ENCODE peak calls at places on chromosomes 1 and 21, in nine cellular contexts. Y, X, A, L, N, T, O, P and I are unnamed samples.

GRCh38 chr1:167934407-167935251 is 1.9 kb upstream of the DCAF6 start:
- DNase-seq in Y (no peak), X (no peak), A (peak; percentile 48), L (peak; percentile 42), N (no peak), T (no peak), O (no peak), P (no peak), I (peak; percentile 60)

GRCh38 chr1:103106426-103107321 is 1.6 kb downstream of the COL11A1 start:
- DNase-seq in Y (peak; percentile 29), X (peak; percentile 40), A (peak; percentile 57), L (peak; percentile 63), N (peak; percentile 38), T (peak; percentile 34), O (no peak), P (peak; percentile 54), I (peak; percentile 49)

GRCh38 chr1:156931553-156931952 is 11.1 kb downstream of the LRRC71 start:
- DNase-seq in Y (no peak), X (no peak), A (no peak), L (no peak), N (no peak), T (no peak), O (no peak), P (no peak), I (no peak)

GRCh38 chr1:938088-938683 is 14.5 kb downstream of the SAMD11 start:
- DNase-seq in Y (peak; percentile 50), X (no peak), A (peak; percentile 24), L (peak; percentile 32), N (peak; percentile 58), T (peak; percentile 63), O (peak; percentile 71), P (no peak), I (peak; percentile 66)

GRCh38 chr1:213399695-213400094 is 348.7 kb downstream of the RPS6KC1 start:
- DNase-seq in Y (no peak), X (no peak), A (no peak), L (no peak), N (no peak), T (no peak), O (no peak), P (no peak), I (no peak)

GRCh38 chr1:77545970-77546369 is 136.5 kb downstream of the ZZZ3 start:
- DNase-seq in Y (no peak), X (no peak), A (peak; percentile 56), L (peak; percentile 40), N (no peak), T (no peak), O (no peak), P (no peak), I (no peak)

GRCh38 chr1:225343618-225344017 is 84.2 kb downstream of the LBR start:
- DNase-seq in Y (no peak), X (no peak), A (peak; percentile 32), L (peak; percentile 39), N (no peak), T (no peak), O (no peak), P (no peak), I (peak; percentile 54)

GRCh38 chr1:234608026-234608719 is 1.8 kb downstream of the IRF2BP2 start:
- DNase-seq in Y (peak; percentile 82), X (peak; percentile 56), A (peak; percentile 93), L (peak; percentile 95), N (peak; percentile 43), T (peak; percentile 74), O (peak; percentile 76), P (peak; percentile 54), I (peak; percentile 99)

GRCh38 chr21:31110430-31110829 is 72.2 kb upstream of the KRTAP19-8 start:
- DNase-seq in Y (no peak), X (no peak), A (no peak), L (no peak), N (no peak), T (no peak), O (no peak), P (no peak), I (no peak)

GRCh38 chr1:77762072-77762476 is 2.4 kb upstream of the USP33 start:
- DNase-seq in Y (no peak), X (no peak), A (peak; percentile 68), L (peak; percentile 77), N (no peak), T (no peak), O (no peak), P (no peak), I (peak; percentile 87)

GRCh38 chr21:46124926-46125845 is 27.3 kb downstream of the COL6A2 start:
- DNase-seq in Y (peak; percentile 8), X (peak; percentile 5), A (no peak), L (no peak), N (peak; percentile 3), T (no peak), O (peak; percentile 10), P (peak; percentile 3), I (no peak)

GRCh38 chr21:25283720-25284119 is 323.6 kb downstream of the MRPL39 start:
- DNase-seq in Y (no peak), X (no peak), A (peak; percentile 67), L (peak; percentile 70), N (peak; percentile 36), T (peak; percentile 2), O (no peak), P (peak; percentile 15), I (peak; percentile 54)

GRCh38 chr1:93839307-93839706 is 39.7 kb downstream of the DNTTIP2 start:
- DNase-seq in Y (no peak), X (no peak), A (peak; percentile 92), L (peak; percentile 91), N (no peak), T (no peak), O (no peak), P (no peak), I (peak; percentile 79)

GRCh38 chr21:35204850-35205564 is 155.9 kb upstream of the RUNX1 start:
- DNase-seq in Y (peak; percentile 75), X (no peak), A (peak; percentile 99), L (peak; percentile 98), N (peak; percentile 7), T (no peak), O (peak; percentile 51), P (no peak), I (no peak)

GRCh38 chr1:175155936-175156335 is 36.6 kb downstream of the KIAA0040 start:
- DNase-seq in Y (no peak), X (no peak), A (no peak), L (no peak), N (no peak), T (no peak), O (no peak), P (no peak), I (no peak)

GRCh38 chr1:30852026-30852425 is 56.5 kb downstream of the SDC3 start:
- DNase-seq in Y (peak; percentile 65), X (no peak), A (peak; percentile 86), L (peak; percentile 94), N (peak; percentile 39), T (no peak), O (peak; percentile 66), P (no peak), I (peak; percentile 39)

GRCh38 chr1:53148123-53148522 is 5.7 kb upstream of the SLC1A7 start:
- DNase-seq in Y (no peak), X (no peak), A (no peak), L (no peak), N (no peak), T (no peak), O (no peak), P (no peak), I (no peak)

GRCh38 chr21:46399686-46400085 is 59.0 kb upstream of the DIP2A start:
- DNase-seq in Y (no peak), X (no peak), A (no peak), L (no peak), N (no peak), T (no peak), O (no peak), P (no peak), I (no peak)

GRCh38 chr1:29830916-29831315 is 594.6 kb downstream of the PTPRU start:
- DNase-seq in Y (no peak), X (no peak), A (no peak), L (no peak), N (no peak), T (no peak), O (no peak), P (no peak), I (no peak)

GRCh38 chr21:18722193-18722592 is 318.6 kb upstream of the TMPRSS15 start:
- DNase-seq in Y (no peak), X (no peak), A (no peak), L (no peak), N (no peak), T (no peak), O (no peak), P (no peak), I (no peak)
- TF ChIP-seq CTCF in Y (no peak), X (no peak), A (no peak), L (no peak), N (no peak), T (no peak), O (no peak), P (no peak), I (no peak)

GRCh38 chr1:25700626-25701025 is 84.0 kb downstream of the MAN1C1 start:
- DNase-seq in Y (no peak), X (peak; percentile 59), A (no peak), L (no peak), N (peak; percentile 47), T (no peak), O (no peak), P (peak; percentile 52), I (no peak)
- TF ChIP-seq CTCF in Y (no peak), X (no peak), A (peak; percentile 7), L (peak; percentile 12), N (peak; percentile 35), T (no peak), O (no peak), P (peak; percentile 34), I (no peak)

GRCh38 chr1:245516178-245516829 is 361.5 kb downstream of the KIF26B start:
- DNase-seq in Y (no peak), X (no peak), A (no peak), L (peak; percentile 12), N (no peak), T (peak; percentile 35), O (no peak), P (no peak), I (peak; percentile 57)

GRCh38 chr1:245512181-245512888 is 357.6 kb downstream of the KIF26B start:
- DNase-seq in Y (no peak), X (no peak), A (no peak), L (no peak), N (no peak), T (no peak), O (no peak), P (no peak), I (no peak)

GRCh38 chr1:245512980-245513578 is 358.3 kb downstream of the KIF26B start:
- DNase-seq in Y (no peak), X (peak; percentile 39), A (peak; percentile 36), L (peak; percentile 14), N (no peak), T (peak; percentile 26), O (no peak), P (peak; percentile 17), I (no peak)
- TF ChIP-seq CTCF in Y (no peak), X (no peak), A (peak; percentile 22), L (peak; percentile 13), N (no peak), T (no peak), O (no peak), P (no peak), I (peak; percentile 6)

DNA sequence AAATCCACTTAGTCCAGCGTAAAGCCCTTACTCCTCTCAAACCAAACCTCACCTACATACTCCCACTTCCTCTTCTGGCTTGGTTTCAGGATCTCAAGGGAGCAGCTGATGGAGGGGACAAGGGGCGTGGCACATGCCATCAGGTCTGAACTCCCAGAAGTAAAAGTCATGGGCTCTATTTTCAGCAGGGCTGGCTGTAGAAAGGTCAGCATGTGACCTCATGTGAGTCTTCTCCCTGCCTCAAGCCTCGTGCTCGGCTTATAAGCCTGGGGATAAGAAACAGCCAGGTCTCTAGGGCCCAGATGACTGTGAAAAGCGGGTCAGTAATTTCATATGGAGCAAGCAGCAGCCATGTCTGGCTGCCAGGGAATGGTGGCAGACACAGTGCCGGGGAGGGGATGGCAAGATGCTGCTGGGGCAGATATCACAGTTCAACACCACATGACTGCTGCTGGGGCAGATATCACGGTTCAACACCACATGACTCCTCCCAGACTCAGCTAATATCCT is 227.9 kb downstream of the KCNH1 start:
- DNase-seq in Y (no peak), X (no peak), A (no peak), L (no peak), N (no peak), T (no peak), O (no peak), P (peak; percentile 3), I (no peak)
- TF ChIP-seq CTCF in Y (no peak), X (no peak), A (no peak), L (no peak), N (no peak), T (no peak), O (no peak), P (no peak), I (no peak)